ENCODE peak calls at places on chromosomes 16 and 17, in ten cellular contexts. O is NCI-H1048; S is H54; B is T-cell; I is AG08395; N is HS-5; M is B cell; A is AG09319; Y is CD4-positive, alpha-beta memory T cell; G is fibroblast of pulmonary artery. F is an unnamed sample.
A peak's percentile ranks its signal among the peaks of the same experiment; 100 is the strongest.

GRCh38 chr17:40329981-40330794 is 21.2 kb downstream of the RARA start:
- DNase-seq in O (no peak), S (no peak), B (no peak), I (no peak), N (no peak), M (peak; percentile 79), A (no peak), Y (no peak), G (no peak), F (no peak)

GRCh38 chr17:21211825-21212479 is 2.0 kb downstream of the TMEM11 start:
- DNase-seq in O (no peak), S (no peak), B (no peak), I (no peak), N (no peak), M (no peak), A (no peak), Y (no peak), G (no peak), F (no peak)

GRCh38 chr17:1590031-1590746 is 27.6 kb upstream of the PITPNA start:
- DNase-seq in O (no peak), S (peak; percentile 97), B (no peak), I (peak; percentile 96), N (peak; percentile 74), M (no peak), A (peak; percentile 42), Y (no peak), G (peak; percentile 81), F (no peak)

GRCh38 chr16:28168991-28169554 is 42.7 kb downstream of the XPO6 start:
- DNase-seq in O (no peak), S (no peak), B (peak; percentile 61), I (no peak), N (no peak), M (no peak), A (no peak), Y (peak; percentile 66), G (no peak), F (no peak)

GRCh38 chr17:17420561-17421269 is 56.1 kb upstream of the MED9 start:
- DNase-seq in O (no peak), S (no peak), B (no peak), I (peak; percentile 76), N (no peak), M (no peak), A (peak; percentile 79), Y (no peak), G (peak; percentile 97), F (no peak)

GRCh38 chr17:74831442-74832146 is 28.1 kb downstream of the GRIN2C start:
- DNase-seq in O (no peak), S (no peak), B (no peak), I (no peak), N (no peak), M (no peak), A (no peak), Y (no peak), G (no peak), F (no peak)

GRCh38 chr16:55528974-55529373 is 20.1 kb downstream of the LPCAT2 start:
- DNase-seq in O (no peak), S (no peak), B (no peak), I (peak; percentile 8), N (no peak), M (no peak), A (no peak), Y (no peak), G (peak; percentile 81), F (no peak)

GRCh38 chr16:48596326-48596725 is 13.7 kb downstream of the N4BP1 start:
- DNase-seq in O (no peak), S (no peak), B (no peak), I (no peak), N (no peak), M (no peak), A (no peak), Y (no peak), G (no peak), F (peak; percentile 18)

GRCh38 chr16:10584956-10585561 is 4.7 kb upstream of the EMP2 start:
- DNase-seq in O (no peak), S (no peak), B (no peak), I (peak; percentile 72), N (peak; percentile 66), M (no peak), A (no peak), Y (no peak), G (no peak), F (no peak)